ENCODE peak calls at places on chromosomes 7 and 10, in five cellular contexts. N is NCI-H1105, P is NCI-H187 treated with DMSO at 0.1 percent for 48 hours, T is esophagus squamous epithelium, D is C1 segment of cervical spinal cord. H is an unnamed sample.

GRCh38 chr7:98178321-98178720 is 32.9 kb upstream of the BHLHA15 start:
- DNase-seq in N (no peak), P (no peak), T (no peak), D (no peak), H (no peak)

GRCh38 chr7:25614415-25614814 is 386.1 kb upstream of the NPVF start:
- DNase-seq in N (no peak), P (no peak), T (no peak), D (no peak), H (no peak)

GRCh38 chr7:100789055-100789454 is 38.3 kb downstream of the EPHB4 start:
- DNase-seq in N (no peak), P (no peak), T (no peak), D (no peak), H (no peak)

GRCh38 chr10:116625845-116626244 is 5.1 kb downstream of the PNLIPRP2 start:
- DNase-seq in N (no peak), P (no peak), T (no peak), D (no peak), H (no peak)

GRCh38 chr10:77687018-77687417 is 49.4 kb upstream of the KCNMA1 start:
- DNase-seq in N (no peak), P (no peak), T (no peak), D (no peak), H (no peak)

GRCh38 chr7:517848-518629 is 1.6 kb downstream of the PDGFA start:
- DNase-seq in N (peak), P (no peak), T (no peak), D (no peak), H (no peak)

GRCh38 chr10:44242826-44243225 is 142.1 kb downstream of the CXCL12 start:
- DNase-seq in N (no peak), P (no peak), T (no peak), D (no peak), H (no peak)

GRCh38 chr10:116118851-116119250 is 154.2 kb downstream of the GFRA1 start:
- DNase-seq in N (no peak), P (no peak), T (no peak), D (no peak), H (no peak)

GRCh38 chr7:16114633-16115032 is 306.7 kb downstream of the CRPPA start:
- DNase-seq in N (no peak), P (no peak), T (no peak), D (no peak), H (no peak)

GRCh38 chr10:118501637-118502440 is 93.6 kb downstream of the PRLHR start:
- DNase-seq in N (no peak), P (no peak), T (no peak), D (no peak), H (no peak)

H was measured in ascending aorta.